ENCODE peak calls at places on chromosomes 7 and 10, in five cellular contexts. Z, B, F, H and P are unnamed samples.

GRCh38 chr7:115352375-115352774 is 430.5 kb downstream of the MDFIC start:
- DNase-seq in B (no peak), H (no peak), F (no peak), Z (no peak), P (no peak)

GRCh38 chr7:114789942-114790341 is 132.0 kb upstream of the MDFIC start:
- DNase-seq in F (no peak), B (no peak), Z (no peak), H (no peak), P (no peak)

GRCh38 chr10:78203915-78204818 is 170.5 kb downstream of the RPS24 start:
- DNase-seq in B (no peak), H (no peak), Z (peak), F (no peak), P (no peak)

GRCh38 chr7:133293390-133294110 is 40.7 kb downstream of the EXOC4 start:
- DNase-seq in Z (no peak), H (no peak), F (no peak), B (no peak), P (no peak)

GRCh38 chr7:142345817-142346216 is 88.0 kb upstream of the PRSS58 start:
- DNase-seq in Z (no peak), F (no peak), B (no peak), H (no peak), P (no peak)

GRCh38 chr10:58511765-58512469 is 755 bp upstream of the BICC1 start:
- DNase-seq in Z (peak), H (no peak), B (no peak), F (peak), P (no peak)

GRCh38 chr7:28298870-28299484 is 113.3 kb upstream of the CREB5 start:
- DNase-seq in F (peak), H (no peak), Z (peak), B (no peak), P (no peak)

GRCh38 chr7:4715385-4715770 is 33.3 kb downstream of the FOXK1 start:
- DNase-seq in H (no peak), F (peak), B (peak), Z (peak), P (no peak)

GRCh38 chr7:113379746-113380145 is 261.4 kb upstream of the SMIM30 start:
- DNase-seq in F (no peak), H (no peak), Z (no peak), B (no peak), P (no peak)

GRCh38 chr7:130912086-130912909 is 178.3 kb upstream of the KLF14 start:
- DNase-seq in H (no peak), B (no peak), F (no peak), Z (no peak), P (no peak)

GRCh38 chr7:149459540-149460433 is 1.1 kb downstream of the ZNF777 start:
- DNase-seq in H (no peak), B (no peak), F (no peak), Z (no peak), P (peak)

GRCh38 chr10:36817898-36818297 is 307.5 kb upstream of the ANKRD30A start:
- DNase-seq in H (no peak), Z (no peak), B (no peak), F (no peak), P (no peak)

GRCh38 chr10:23717913-23718312 is 279.0 kb downstream of the OTUD1 start:
- DNase-seq in F (no peak), B (no peak), H (no peak), Z (no peak), P (no peak)

GRCh38 chr7:98997836-98998235 is 119.5 kb downstream of the TRRAP start:
- DNase-seq in F (no peak), Z (no peak), H (no peak), B (no peak), P (no peak)

DNA sequence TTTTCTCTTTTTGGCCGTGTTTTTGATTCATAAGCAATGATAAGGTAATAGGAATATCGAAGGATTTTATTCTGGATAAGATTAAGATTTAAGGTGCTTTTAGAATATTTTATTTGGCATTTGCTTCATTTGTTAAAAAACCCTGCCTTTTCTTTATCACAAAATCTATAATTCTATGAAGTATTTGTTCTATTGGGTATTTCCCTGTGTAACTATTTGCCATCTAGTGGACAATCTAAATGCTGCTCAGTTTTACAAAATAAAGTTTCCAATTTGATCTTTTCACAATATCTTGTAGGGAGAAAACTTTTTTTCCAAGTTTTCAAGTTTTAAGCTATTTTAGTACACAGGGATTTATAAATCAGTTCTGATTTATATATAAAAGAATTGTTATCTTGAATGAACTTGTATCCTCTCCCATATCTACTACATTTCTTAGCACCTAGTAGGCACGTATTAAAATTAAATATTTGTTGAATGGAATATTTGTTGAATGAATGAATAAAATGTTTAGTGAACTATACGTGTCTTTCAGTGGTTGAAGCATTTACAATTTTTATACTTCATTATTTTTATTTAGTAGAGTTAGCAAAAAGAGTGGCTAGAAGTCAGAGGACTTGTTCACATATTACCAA is 26.5 kb downstream of the ANKRD7 start:
- DNase-seq in B (no peak), Z (no peak), H (no peak), F (no peak), P (no peak)
- TF ChIP-seq CTCF in B (no peak), Z (no peak), H (peak), F (peak), P (no peak)

DNA sequence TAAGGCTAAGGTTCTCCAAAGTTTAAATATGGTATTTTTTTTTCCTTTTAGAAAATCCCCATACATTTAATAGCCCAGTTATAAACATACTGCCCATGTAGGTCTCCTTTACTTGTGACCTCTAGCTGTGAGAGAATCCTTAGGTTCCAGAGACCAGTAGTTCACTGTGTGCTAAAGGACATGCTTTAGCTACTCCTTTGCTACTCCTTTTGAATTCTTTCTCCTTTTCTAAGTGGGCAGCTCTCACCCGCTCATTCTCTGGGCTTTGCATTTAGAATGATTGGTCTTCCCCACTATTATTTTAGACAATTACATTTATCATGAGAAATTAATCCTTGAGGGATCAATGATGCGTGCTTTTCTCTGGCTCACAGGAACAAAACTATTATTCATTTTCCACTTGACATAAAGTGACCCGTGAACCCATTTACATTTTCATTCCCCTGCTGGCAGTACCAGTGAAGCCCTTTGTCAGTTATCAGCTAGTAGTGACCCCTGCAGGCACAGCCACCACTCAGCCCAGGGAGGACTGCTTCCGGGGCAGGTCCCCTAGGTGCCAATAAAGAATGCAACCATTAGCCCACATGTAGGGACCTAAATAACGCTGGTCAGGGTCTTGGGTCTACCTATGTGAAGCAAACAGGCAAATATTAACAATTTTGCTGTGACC is 844.3 kb downstream of the CNTNAP2 start:
- DNase-seq in Z (no peak), F (no peak), H (no peak), B (no peak), P (no peak)
- TF ChIP-seq CTCF in Z (no peak), F (no peak), H (peak), B (no peak), P (no peak)

DNA sequence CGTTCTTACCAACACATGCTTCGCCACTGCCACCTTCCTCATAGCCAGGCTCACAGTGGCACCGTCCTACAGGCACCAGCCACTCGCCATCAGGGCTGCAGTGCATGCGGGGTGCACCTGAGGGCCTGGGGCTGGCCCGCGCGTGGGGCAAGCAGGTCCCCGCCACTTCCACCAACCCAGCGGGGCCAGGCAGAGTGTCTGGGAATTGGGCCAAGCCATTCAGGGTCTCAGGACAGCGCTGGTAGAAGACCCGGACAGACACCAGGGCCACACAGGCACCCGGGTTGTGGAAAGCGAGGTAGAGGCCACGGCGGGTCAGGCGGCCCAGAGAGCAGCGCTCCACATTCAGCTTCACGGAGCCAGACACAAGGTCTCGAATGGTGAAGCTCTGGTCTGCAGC is 9.0 kb downstream of the EPHA1 start:
- DNase-seq in H (no peak), F (no peak), Z (no peak), B (no peak), P (no peak)
- TF ChIP-seq CTCF in H (no peak), F (no peak), Z (no peak), B (no peak), P (no peak)

GRCh38 chr10:121440461-121440860 is 157.8 kb downstream of the FGFR2 start:
- DNase-seq in Z (no peak), B (no peak), H (no peak), F (no peak), P (no peak)

GRCh38 chr10:121438320-121438719 is 159.9 kb downstream of the FGFR2 start:
- DNase-seq in F (no peak), Z (no peak), B (no peak), H (no peak), P (no peak)

GRCh38 chr10:121436281-121436629 is 162.0 kb downstream of the FGFR2 start:
- DNase-seq in H (no peak), F (no peak), B (no peak), Z (no peak), P (no peak)

GRCh38 chr10:121436630-121437311 is 161.5 kb downstream of the FGFR2 start:
- DNase-seq in B (no peak), F (no peak), Z (no peak), H (no peak), P (no peak)

DNA sequence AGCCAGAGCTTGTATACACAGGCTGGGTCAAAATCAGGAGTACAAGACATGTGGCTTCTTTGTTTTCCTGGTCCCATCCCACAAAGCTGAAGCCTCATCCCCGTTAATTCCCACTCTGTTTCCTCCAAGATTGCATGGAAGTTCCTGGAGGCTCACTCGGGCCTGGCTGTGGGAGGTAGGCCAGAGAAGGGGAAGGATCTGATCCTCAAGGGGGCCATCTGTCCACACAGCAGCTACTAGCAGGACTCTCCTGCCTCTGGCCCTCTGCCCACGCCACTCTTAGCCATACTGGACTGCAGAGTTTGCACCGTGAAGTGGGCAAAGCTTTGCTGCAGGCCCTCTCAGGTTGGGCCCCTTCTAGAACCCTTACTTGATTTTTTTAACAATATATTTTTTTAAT is 160.6 kb downstream of the FGFR2 start:
- DNase-seq in B (peak), F (peak), Z (peak), H (no peak), P (no peak)
- TF ChIP-seq CTCF in B (no peak), F (no peak), Z (no peak), H (no peak), P (no peak)

DNA sequence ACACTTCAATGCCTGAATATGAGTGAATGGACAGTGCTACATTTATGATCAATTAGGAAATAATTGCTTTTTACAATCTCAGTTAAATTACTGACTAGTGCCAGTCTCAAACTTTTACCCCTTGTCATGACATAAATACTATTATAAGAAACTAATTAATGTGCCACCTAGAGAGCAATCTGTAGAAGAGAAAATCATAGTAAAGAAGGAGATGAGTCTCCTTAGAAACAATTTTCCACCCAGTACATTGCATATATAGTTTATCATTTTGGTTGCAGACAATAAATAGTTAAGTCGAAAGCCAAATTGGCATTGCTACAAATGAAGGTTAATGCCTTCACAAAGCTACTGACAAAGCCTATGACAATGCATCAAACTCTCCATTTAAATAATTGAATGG is 68.6 kb downstream of the SLC13A1 start:
- DNase-seq in F (no peak), Z (no peak), B (no peak), H (no peak), P (no peak)
- TF ChIP-seq CTCF in F (no peak), Z (no peak), B (no peak), H (peak), P (no peak)

GRCh38 chr10:91409869-91410637 is at the start of gene HECTD2:
- DNase-seq in B (peak), H (peak), Z (peak), F (peak), P (peak)
- TF ChIP-seq CTCF in B (peak), H (peak), Z (peak), F (peak), P (no peak)

GRCh38 chr10:115436999-115437398 is 343.8 kb downstream of the ATRNL1 start:
- DNase-seq in F (no peak), Z (no peak), B (no peak), H (no peak), P (no peak)

GRCh38 chr10:115427611-115428010 is 334.4 kb downstream of the ATRNL1 start:
- DNase-seq in Z (no peak), F (no peak), B (no peak), H (no peak), P (no peak)

DNA sequence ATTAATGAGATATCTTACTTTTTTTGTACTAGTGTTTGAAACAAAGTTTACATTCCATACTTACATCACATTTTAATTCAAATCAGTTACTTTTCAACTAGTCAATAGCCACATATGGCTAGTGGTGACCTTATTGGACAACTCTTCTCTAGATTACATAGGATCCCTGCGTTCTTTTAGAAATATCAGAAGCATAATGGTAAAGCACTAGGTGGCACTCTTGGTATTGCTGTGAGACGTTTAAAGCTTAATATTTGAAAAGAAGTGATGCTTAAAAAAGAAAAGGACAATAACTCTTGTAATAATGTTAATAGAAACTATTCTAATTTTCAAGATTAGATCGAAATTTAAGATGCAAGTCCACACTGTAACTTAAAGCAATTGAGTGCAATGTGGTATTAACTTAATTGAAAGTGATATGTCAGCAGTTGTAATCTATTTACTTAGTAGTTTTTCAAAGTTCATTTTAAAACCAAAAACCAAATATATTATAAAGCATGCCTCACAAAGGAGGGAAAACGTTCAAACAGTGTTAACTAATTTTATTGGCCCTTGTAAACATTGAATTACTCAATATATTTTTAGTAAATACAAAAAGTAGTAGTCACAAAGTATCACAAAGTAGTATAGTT is 339.1 kb downstream of the ATRNL1 start:
- DNase-seq in B (no peak), H (no peak), F (no peak), Z (no peak), P (no peak)
- TF ChIP-seq CTCF in B (no peak), H (peak), F (peak), Z (peak), P (no peak)